ENCODE peak calls at places on chromosomes 16 and 17, in eight cellular contexts. Q, P, S, K, A, V, L and B are unnamed samples.

GRCh38 chr16:31099860-31100638 is 5.5 kb upstream of the VKORC1 start:
- DNase-seq in S (no peak), L (no peak), P (peak), A (no peak), Q (no peak), K (no peak), V (no peak), B (no peak)

GRCh38 chr17:45873728-45874127 is 20.6 kb upstream of the MAPT start:
- DNase-seq in S (no peak), P (no peak), V (no peak), K (no peak), Q (no peak), A (no peak), L (no peak), B (no peak)

GRCh38 chr16:73124097-73124652 is 76.2 kb upstream of the ZFHX3 start:
- DNase-seq in K (no peak), S (no peak), Q (no peak), L (no peak), V (no peak), A (no peak), P (peak), B (no peak)

GRCh38 chr16:66534376-66534799 is 15.5 kb downstream of the TK2 start:
- DNase-seq in P (no peak), V (no peak), S (no peak), K (no peak), Q (no peak), L (no peak), A (no peak), B (no peak)

GRCh38 chr17:60066576-60066975 is 12.1 kb downstream of the HEATR6 start:
- DNase-seq in A (no peak), L (no peak), V (no peak), P (no peak), K (no peak), Q (no peak), S (no peak), B (no peak)

GRCh38 chr17:75861927-75862317 is 6.8 kb upstream of the WBP2 start:
- DNase-seq in K (no peak), L (no peak), A (no peak), P (no peak), Q (no peak), S (no peak), V (no peak), B (no peak)

GRCh38 chr16:10876799-10877341 is at the start of gene CIITA:
- DNase-seq in L (peak), A (peak), P (peak), K (peak), Q (peak), S (no peak), V (peak), B (no peak)

GRCh38 chr16:27232875-27233605 is 29.7 kb downstream of the KDM8 start:
- DNase-seq in K (no peak), Q (no peak), S (no peak), L (no peak), A (no peak), V (no peak), P (no peak), B (no peak)

GRCh38 chr17:27976331-27976730 is 66.1 kb upstream of the NLK start:
- DNase-seq in A (peak), K (no peak), V (peak), L (no peak), Q (peak), S (no peak), P (no peak), B (no peak)

GRCh38 chr17:3655766-3656165 is 12.6 kb downstream of the TAX1BP3 start:
- DNase-seq in A (no peak), K (no peak), Q (no peak), L (no peak), S (no peak), P (no peak), V (no peak), B (no peak)

GRCh38 chr17:30290696-30291570 is 811 bp downstream of the BLMH start:
- DNase-seq in K (peak), L (peak), A (no peak), Q (peak), P (peak), S (peak), V (peak), B (no peak)

GRCh38 chr16:26717826-26718225 is 348.9 kb upstream of the C16orf82 start:
- DNase-seq in A (no peak), P (no peak), Q (no peak), S (peak), L (no peak), V (no peak), K (no peak), B (no peak)

GRCh38 chr16:24686678-24687077 is 42.8 kb upstream of the TNRC6A start:
- DNase-seq in L (no peak), P (no peak), S (peak), V (no peak), K (no peak), Q (no peak), A (no peak), B (no peak)

GRCh38 chr16:78290498-78291271 is 191.2 kb downstream of the WWOX start:
- DNase-seq in K (no peak), V (no peak), S (no peak), P (no peak), L (no peak), Q (no peak), A (no peak), B (no peak)

GRCh38 chr16:1194665-1195392 is 30.2 kb downstream of the TPSG1 start:
- DNase-seq in L (no peak), A (no peak), P (no peak), S (peak), K (no peak), V (peak), Q (no peak), B (no peak)

GRCh38 chr17:81103379-81103778 is 61.9 kb upstream of the PVALEF start:
- DNase-seq in S (no peak), L (no peak), P (no peak), A (no peak), V (no peak), K (no peak), Q (no peak), B (no peak)

GRCh38 chr16:50121278-50121677 is 31.8 kb upstream of the TENT4B start:
- DNase-seq in S (no peak), P (no peak), L (no peak), V (peak), A (peak), Q (peak), K (no peak), B (no peak)

GRCh38 chr17:64091116-64091515 is 38.8 kb downstream of the ERN1 start:
- DNase-seq in V (peak), K (no peak), L (no peak), S (no peak), P (peak), Q (peak), A (peak), B (no peak)

GRCh38 chr16:27450836-27451341 is 48.9 kb downstream of the IL21R start:
- DNase-seq in V (no peak), S (no peak), A (peak), P (no peak), Q (peak), K (no peak), L (no peak), B (no peak)

GRCh38 chr16:19833176-19833575 is 51.5 kb downstream of the GPRC5B start:
- DNase-seq in A (no peak), P (no peak), S (no peak), K (no peak), L (no peak), V (no peak), Q (no peak), B (no peak)

GRCh38 chr16:79316004-79316458 is 284.5 kb downstream of the MAF start:
- DNase-seq in K (no peak), Q (peak), S (no peak), P (no peak), V (peak), A (peak), L (no peak), B (no peak)

GRCh38 chr16:30184430-30185140 is 1.2 kb downstream of the CORO1A start:
- DNase-seq in L (peak), K (peak), S (no peak), P (no peak), A (peak), Q (peak), V (peak), B (peak)

GRCh38 chr17:18256351-18256750 is 2.2 kb downstream of the FLII start:
- DNase-seq in L (no peak), A (no peak), P (no peak), V (no peak), K (no peak), Q (no peak), S (no peak), B (no peak)

GRCh38 chr17:71632328-71632727 is 488.5 kb upstream of the SOX9 start:
- DNase-seq in S (no peak), A (no peak), P (peak), K (no peak), Q (no peak), V (no peak), L (no peak), B (no peak)

GRCh38 chr17:62897706-62898105 is 68.3 kb upstream of the TANC2 start:
- DNase-seq in V (no peak), S (no peak), A (no peak), L (no peak), P (no peak), K (no peak), Q (no peak), B (no peak)

GRCh38 chr17:78379134-78379497 is 667 bp downstream of the PGS1 start:
- DNase-seq in V (no peak), S (no peak), L (no peak), K (no peak), A (no peak), P (peak), Q (no peak), B (no peak)

GRCh38 chr16:53043986-53044571 is 8.6 kb downstream of the CHD9NB start:
- DNase-seq in A (no peak), S (no peak), Q (no peak), K (no peak), L (no peak), P (no peak), V (no peak), B (no peak)

GRCh38 chr17:30165960-30166359 is 49.3 kb downstream of the NSRP1 start:
- DNase-seq in K (no peak), V (no peak), A (no peak), P (no peak), Q (no peak), L (no peak), S (no peak), B (no peak)

GRCh38 chr17:63358111-63358839 is 87.8 kb downstream of the CYB561 start:
- DNase-seq in P (peak), A (no peak), V (no peak), K (no peak), Q (no peak), S (no peak), L (no peak), B (no peak)

GRCh38 chr17:59097876-59098275 is 8.8 kb downstream of the TRIM37 start:
- DNase-seq in P (no peak), L (no peak), A (no peak), V (no peak), K (no peak), S (no peak), Q (no peak), B (no peak)

GRCh38 chr16:19923396-19923795 is 38.7 kb upstream of the GPRC5B start:
- DNase-seq in Q (no peak), S (no peak), P (no peak), A (no peak), L (no peak), K (no peak), V (no peak), B (no peak)

GRCh38 chr17:81328925-81329278 is 33.8 kb upstream of the SLC38A10 start:
- DNase-seq in Q (no peak), V (no peak), K (no peak), P (no peak), S (no peak), L (no peak), A (no peak), B (no peak)

GRCh38 chr17:50354776-50355175 is 8.8 kb downstream of the XYLT2 start:
- DNase-seq in V (no peak), L (no peak), P (no peak), Q (no peak), S (no peak), K (no peak), A (no peak), B (no peak)

GRCh38 chr17:7213895-7214299 is 5.7 kb downstream of the DLG4 start:
- DNase-seq in S (peak), K (peak), L (peak), A (no peak), V (no peak), P (peak), Q (peak), B (peak)

GRCh38 chr16:5025171-5025632 is 8.5 kb downstream of the NAGPA start:
- DNase-seq in V (no peak), A (no peak), P (no peak), S (peak), L (peak), Q (peak), K (no peak), B (no peak)
- TF ChIP-seq CTCF in V (peak), A (peak), P (peak), S (no peak), L (no peak), Q (peak), K (peak), B (no peak)

GRCh38 chr17:48663134-48663924 is 37.2 kb upstream of the HOXB9 start:
- DNase-seq in S (no peak), K (no peak), V (no peak), A (no peak), P (no peak), L (no peak), Q (no peak), B (no peak)
- TF ChIP-seq CTCF in S (no peak), K (no peak), V (no peak), A (no peak), P (no peak), L (no peak), Q (no peak), B (no peak)

GRCh38 chr16:54326266-54326662 is 39.7 kb upstream of the IRX3 start:
- DNase-seq in S (no peak), L (no peak), K (no peak), P (no peak), A (no peak), V (no peak), Q (no peak), B (no peak)
- TF ChIP-seq CTCF in S (no peak), L (no peak), K (no peak), P (no peak), A (no peak), V (no peak), Q (no peak), B (no peak)

GRCh38 chr16:65097296-65097695 is 24.6 kb downstream of the CDH11 start:
- DNase-seq in L (no peak), S (no peak), P (no peak), V (no peak), K (no peak), Q (no peak), A (no peak), B (no peak)

GRCh38 chr16:65098916-65099315 is 22.9 kb downstream of the CDH11 start:
- DNase-seq in L (no peak), P (peak), Q (no peak), K (no peak), S (no peak), V (no peak), A (no peak), B (no peak)

GRCh38 chr16:65094009-65094408 is 27.9 kb downstream of the CDH11 start:
- DNase-seq in Q (no peak), L (no peak), A (no peak), P (no peak), S (no peak), V (no peak), K (no peak), B (no peak)

GRCh38 chr16:65099607-65100006 is 22.3 kb downstream of the CDH11 start:
- DNase-seq in Q (no peak), S (no peak), P (no peak), L (no peak), A (no peak), V (no peak), K (no peak), B (no peak)

DNA sequence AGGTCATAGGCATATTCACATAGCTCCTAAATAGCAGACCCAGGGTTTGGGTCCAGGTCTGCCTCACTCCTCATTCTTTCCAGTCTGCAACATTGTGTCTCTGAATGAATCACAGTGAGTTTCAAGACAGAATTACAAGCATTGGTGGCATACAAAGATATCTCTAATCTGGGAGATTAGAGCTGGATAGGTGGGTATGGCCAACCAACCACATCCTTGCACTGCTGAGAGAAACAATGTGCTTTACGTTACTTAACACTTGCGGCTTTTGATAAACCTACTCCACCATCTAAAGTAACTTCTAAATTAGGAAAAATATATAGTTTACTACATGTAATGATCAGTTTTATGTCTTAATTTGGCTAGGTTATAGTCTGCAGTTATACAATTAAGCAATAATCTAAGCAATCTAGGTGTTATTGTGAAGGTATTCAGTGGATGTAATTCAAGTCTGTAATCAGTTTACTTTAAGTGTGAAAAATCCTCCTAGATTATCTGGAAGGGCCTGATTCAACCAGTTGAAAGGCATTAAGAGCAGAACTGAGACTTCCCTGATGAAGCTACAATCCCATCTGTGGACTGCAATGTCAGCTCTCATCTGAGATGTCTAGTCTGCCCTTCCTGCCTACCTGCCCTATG is 26.7 kb downstream of the CDH11 start:
- DNase-seq in K (no peak), V (no peak), A (no peak), Q (no peak), P (no peak), L (no peak), S (no peak), B (no peak)
- TF ChIP-seq CTCF in K (no peak), V (no peak), A (no peak), Q (no peak), P (no peak), L (no peak), S (no peak), B (no peak)

GRCh38 chr16:3755249-3755648 is 37.9 kb upstream of the TRAP1 start:
- DNase-seq in Q (no peak), A (no peak), L (no peak), S (no peak), K (no peak), V (no peak), P (no peak), B (no peak)

GRCh38 chr16:3756113-3756512 is 38.8 kb upstream of the TRAP1 start:
- DNase-seq in K (no peak), L (no peak), V (no peak), P (no peak), S (no peak), A (no peak), Q (no peak), B (no peak)

GRCh38 chr16:3752984-3753383 is 35.7 kb upstream of the TRAP1 start:
- DNase-seq in A (no peak), V (no peak), S (no peak), P (no peak), K (peak), Q (no peak), L (no peak), B (no peak)

GRCh38 chr16:3754304-3754703 is 37.0 kb upstream of the TRAP1 start:
- DNase-seq in K (no peak), L (no peak), S (no peak), A (no peak), V (no peak), P (peak), Q (no peak), B (no peak)

GRCh38 chr16:3754772-3755171 is 37.4 kb upstream of the TRAP1 start:
- DNase-seq in K (no peak), S (no peak), A (no peak), P (peak), L (no peak), Q (no peak), V (no peak), B (no peak)
- TF ChIP-seq CTCF in K (no peak), S (no peak), A (no peak), P (no peak), L (no peak), Q (no peak), V (no peak), B (no peak)